ENCODE peak calls at places on chromosomes 13 and 19, in six cellular contexts. X is PC-9, B is HuH-7.5, S is activated gamma-delta T cell, R is COR-L47, L is PC-3. T is an unnamed sample.

GRCh38 chr19:47398707-47399106 is 20.6 kb downstream of the MEIS3 start:
- DNase-seq in X (no peak), B (no peak), S (no peak), R (no peak), L (no peak), T (no peak)

GRCh38 chr13:98180092-98180491 is 3.0 kb upstream of the RNF113B start:
- DNase-seq in X (no peak), B (no peak), S (no peak), R (no peak), L (no peak), T (peak)

GRCh38 chr19:15195381-15195964 is 5.3 kb downstream of the NOTCH3 start:
- DNase-seq in X (peak), B (peak), S (no peak), R (no peak), L (peak), T (peak)

GRCh38 chr13:114039471-114040141 is 65.7 kb upstream of the C13orf46 start:
- DNase-seq in X (no peak), B (no peak), S (no peak), R (no peak), L (no peak), T (no peak)

GRCh38 chr13:94641432-94641941 is 39.8 kb downstream of the GPR180 start:
- DNase-seq in X (peak), B (no peak), S (no peak), R (peak), L (peak), T (peak)

GRCh38 chr19:45231891-45232290 is 13.3 kb downstream of the EXOC3L2 start:
- DNase-seq in X (no peak), B (no peak), S (no peak), R (no peak), L (no peak), T (no peak)

GRCh38 chr19:10420444-10421239 is at the start of gene PDE4A:
- DNase-seq in X (no peak), B (peak), S (peak), R (peak), L (peak), T (peak)

GRCh38 chr13:34153428-34154180 is 335.7 kb downstream of the RFC3 start:
- DNase-seq in X (no peak), B (no peak), S (no peak), R (no peak), L (no peak), T (no peak)

GRCh38 chr13:27053902-27054595 is 117.6 kb downstream of the USP12 start:
- DNase-seq in X (peak), B (no peak), S (no peak), R (no peak), L (peak), T (no peak)

GRCh38 chr13:48508001-48508400 is 24.9 kb downstream of the RCBTB2 start:
- DNase-seq in X (no peak), B (no peak), S (no peak), R (no peak), L (no peak), T (no peak)

GRCh38 chr13:27679396-27679795 is 57.7 kb downstream of the POLR1D start:
- DNase-seq in X (no peak), B (no peak), S (no peak), R (no peak), L (peak), T (no peak)

T was measured in NCI-H146.